ENCODE peak calls at places on chromosome 14, in five cellular contexts. One of them, this sample, is unnamed.

GRCh38 chr14:50319293-50319692 is 7.2 kb downstream of the DMAC2L start:
- DNase-seq in tibial artery: no peak
- DNase-seq in RWPE1: peak
- DNase-seq in heart left ventricle: no peak
- DNase-seq in cardiac fibroblast: peak
- DNase-seq in this sample: no peak

GRCh38 chr14:68598621-68599447 is 194.0 kb downstream of the ZFP36L1 start:
- DNase-seq in tibial artery: peak
- DNase-seq in heart left ventricle: peak
- DNase-seq in cardiac fibroblast: peak
- DNase-seq in RWPE1: peak
- DNase-seq in this sample: no peak

GRCh38 chr14:96104469-96105057 is 65.4 kb downstream of the C14orf132 start:
- DNase-seq in tibial artery: peak
- DNase-seq in RWPE1: peak
- DNase-seq in cardiac fibroblast: peak
- DNase-seq in heart left ventricle: peak
- DNase-seq in this sample: no peak

GRCh38 chr14:90319173-90319572 is 12.6 kb downstream of the NRDE2 start:
- DNase-seq in cardiac fibroblast: peak
- DNase-seq in heart left ventricle: no peak
- DNase-seq in RWPE1: no peak
- DNase-seq in tibial artery: no peak
- DNase-seq in this sample: no peak

GRCh38 chr14:21309238-21309636 is 29.4 kb downstream of the RPGRIP1 start:
- DNase-seq in tibial artery: no peak
- DNase-seq in RWPE1: no peak
- DNase-seq in cardiac fibroblast: no peak
- DNase-seq in heart left ventricle: no peak
- DNase-seq in this sample: no peak

GRCh38 chr14:55274760-55275159 is 3.5 kb downstream of the FBXO34 start:
- DNase-seq in heart left ventricle: no peak
- DNase-seq in tibial artery: no peak
- DNase-seq in RWPE1: no peak
- DNase-seq in cardiac fibroblast: peak
- DNase-seq in this sample: peak

GRCh38 chr14:93537962-93538361 is 107.2 kb downstream of the UNC79 start:
- DNase-seq in cardiac fibroblast: no peak
- DNase-seq in RWPE1: no peak
- DNase-seq in heart left ventricle: no peak
- DNase-seq in tibial artery: no peak
- DNase-seq in this sample: no peak

GRCh38 chr14:51855234-51855633 is 5.2 kb upstream of the GNG2 start:
- DNase-seq in tibial artery: no peak
- DNase-seq in heart left ventricle: no peak
- DNase-seq in RWPE1: no peak
- DNase-seq in cardiac fibroblast: peak
- DNase-seq in this sample: no peak

GRCh38 chr14:104897286-104898194 is 27.1 kb upstream of the PLD4 start:
- DNase-seq in heart left ventricle: no peak
- DNase-seq in RWPE1: no peak
- DNase-seq in cardiac fibroblast: no peak
- DNase-seq in tibial artery: peak
- DNase-seq in this sample: no peak

GRCh38 chr14:44372807-44373497 is 134.1 kb downstream of the FSCB start:
- DNase-seq in tibial artery: no peak
- DNase-seq in heart left ventricle: no peak
- DNase-seq in RWPE1: no peak
- DNase-seq in cardiac fibroblast: no peak
- DNase-seq in this sample: no peak

GRCh38 chr14:80577599-80577998 is 363.9 kb downstream of the CEP128 start:
- DNase-seq in RWPE1: no peak
- DNase-seq in tibial artery: no peak
- DNase-seq in heart left ventricle: no peak
- DNase-seq in cardiac fibroblast: no peak
- DNase-seq in this sample: no peak

GRCh38 chr14:22052795-22053194 is 379.2 kb upstream of the OR4E1 start:
- DNase-seq in RWPE1: no peak
- DNase-seq in cardiac fibroblast: no peak
- DNase-seq in heart left ventricle: no peak
- DNase-seq in tibial artery: no peak
- DNase-seq in this sample: no peak

GRCh38 chr14:104558231-104559042 is 21.1 kb upstream of the C14orf180 start:
- DNase-seq in cardiac fibroblast: no peak
- DNase-seq in tibial artery: peak
- DNase-seq in heart left ventricle: no peak
- DNase-seq in RWPE1: no peak
- DNase-seq in this sample: no peak

This sample was measured in A673.